ENCODE peak calls at places on chromosomes 13 and 19, in six cellular contexts. H is EH; R is GM04504; S is stimulated activated CD4-positive, alpha-beta T cell treated with anti-CD3 and anti-CD28 coated beads, Interleukin-1b, Interleukin-23, amount 100 ng/mL, for 24 hours; B is substantia nigra; J is SK-MEL-5. Q is an unnamed sample.
A peak's percentile ranks its signal among the peaks of the same experiment; 100 is the strongest.

GRCh38 chr13:68810660-68811059 is 1297.0 kb upstream of the ATXN8OS start:
- DNase-seq in H (no peak), R (no peak), S (no peak), B (no peak), J (peak; percentile 14), Q (no peak)

GRCh38 chr19:34226036-34226435 is 28.3 kb upstream of the GARRE1 start:
- DNase-seq in H (no peak), R (no peak), S (no peak), B (no peak), J (no peak), Q (no peak)

GRCh38 chr19:10669246-10669645 is 15.1 kb downstream of the ILF3 start:
- DNase-seq in H (no peak), R (no peak), S (no peak), B (no peak), J (no peak), Q (no peak)

GRCh38 chr19:35404879-35405622 is 34.2 kb downstream of the GPR42 start:
- DNase-seq in H (peak; percentile 80), R (peak; percentile 90), S (peak; percentile 3), B (no peak), J (no peak), Q (no peak)

GRCh38 chr19:47430041-47430802 is 10.9 kb upstream of the MEIS3 start:
- DNase-seq in H (peak; percentile 59), R (no peak), S (no peak), B (no peak), J (no peak), Q (peak; percentile 82)

GRCh38 chr13:23427342-23428182 is 5.9 kb downstream of the SACS start:
- DNase-seq in H (peak; percentile 97), R (peak; percentile 84), S (no peak), B (no peak), J (no peak), Q (no peak)

GRCh38 chr13:19845758-19846157 is 17.7 kb downstream of the ZMYM5 start:
- DNase-seq in H (peak; percentile 97), R (peak; percentile 91), S (no peak), B (no peak), J (peak; percentile 88), Q (no peak)

GRCh38 chr19:35090160-35090794 is 25.3 kb upstream of the FXYD3 start:
- DNase-seq in H (peak; percentile 69), R (peak; percentile 27), S (peak; percentile 15), B (peak; percentile 35), J (peak; percentile 65), Q (no peak)

GRCh38 chr19:49231389-49231788 is 73.8 kb downstream of the TRPM4 start:
- DNase-seq in H (no peak), R (no peak), S (no peak), B (no peak), J (no peak), Q (no peak)

GRCh38 chr13:65746522-65746921 is 1483.6 kb downstream of the PCDH9 start:
- DNase-seq in H (peak; percentile 6), R (no peak), S (no peak), B (no peak), J (no peak), Q (no peak)

GRCh38 chr13:38763446-38764381 is 76.8 kb downstream of the FREM2 start:
- DNase-seq in H (peak; percentile 22), R (peak; percentile 0), S (no peak), B (peak; percentile 25), J (peak; percentile 79), Q (no peak)

GRCh38 chr13:113930711-113931637 is 42.9 kb downstream of the C13orf46 start:
- DNase-seq in H (no peak), R (no peak), S (no peak), B (no peak), J (no peak), Q (no peak)

GRCh38 chr13:28306325-28306724 is 168.0 kb downstream of the PAN3 start:
- DNase-seq in H (no peak), R (no peak), S (no peak), B (no peak), J (no peak), Q (no peak)

GRCh38 chr13:43939149-43939548 is 59.4 kb downstream of the LACC1 start:
- DNase-seq in H (no peak), R (no peak), S (no peak), B (no peak), J (no peak), Q (no peak)

GRCh38 chr19:15199652-15200574 is 882 bp downstream of the NOTCH3 start:
- DNase-seq in H (peak; percentile 59), R (no peak), S (no peak), B (no peak), J (no peak), Q (no peak)

GRCh38 chr19:11479470-11480080 is 1.3 kb downstream of the ELAVL3 start:
- DNase-seq in H (no peak), R (no peak), S (no peak), B (peak; percentile 59), J (peak; percentile 10), Q (no peak)

GRCh38 chr19:18939163-18939562 is 1.9 kb downstream of the HOMER3 start:
- DNase-seq in H (no peak), R (no peak), S (no peak), B (no peak), J (no peak), Q (no peak)

GRCh38 chr19:2270157-2270571 is 11.8 kb downstream of the PEAK3 start:
- DNase-seq in H (peak; percentile 39), R (no peak), S (no peak), B (no peak), J (no peak), Q (no peak)

GRCh38 chr19:41428481-41428859 is 1.3 kb upstream of the B3GNT8 start:
- DNase-seq in H (no peak), R (no peak), S (no peak), B (no peak), J (no peak), Q (no peak)

GRCh38 chr13:19601749-19602725 is 31.4 kb upstream of the MPHOSPH8 start:
- DNase-seq in H (peak; percentile 47), R (no peak), S (peak; percentile 13), B (no peak), J (peak; percentile 46), Q (no peak)

GRCh38 chr13:101978546-101979315 is 423.1 kb downstream of the FGF14 start:
- DNase-seq in H (no peak), R (no peak), S (no peak), B (no peak), J (no peak), Q (no peak)

GRCh38 chr19:42352216-42352892 is 26.9 kb downstream of the MEGF8 start:
- DNase-seq in H (peak; percentile 21), R (no peak), S (no peak), B (peak; percentile 16), J (no peak), Q (no peak)

GRCh38 chr19:5648464-5648863 is 25.6 kb downstream of the SAFB start:
- DNase-seq in H (no peak), R (no peak), S (no peak), B (no peak), J (no peak), Q (no peak)

GRCh38 chr19:13557756-13558398 is 51.6 kb upstream of the CACNA1A start:
- DNase-seq in H (no peak), R (no peak), S (no peak), B (no peak), J (peak; percentile 14), Q (no peak)

GRCh38 chr13:44417876-44418275 is 44.3 kb downstream of the SERP2 start:
- DNase-seq in H (no peak), R (no peak), S (no peak), B (no peak), J (no peak), Q (no peak)

GRCh38 chr19:51347209-51347928 is 5.4 kb upstream of the VSIG10L start:
- DNase-seq in H (no peak), R (no peak), S (no peak), B (no peak), J (no peak), Q (no peak)

GRCh38 chr19:1245884-1246816 is 2.2 kb upstream of the MIDN start:
- DNase-seq in H (no peak), R (no peak), S (no peak), B (peak; percentile 20), J (no peak), Q (no peak)

GRCh38 chr13:28438598-28439334 is 56.2 kb downstream of the FLT1 start:
- DNase-seq in H (no peak), R (no peak), S (no peak), B (no peak), J (no peak), Q (no peak)